ENCODE peak calls at places on chromosomes 3 and 15, in six cellular contexts. G, W, N, L, P and C are unnamed samples.
A peak's percentile ranks its signal among the peaks of the same experiment; 100 is the strongest.

GRCh38 chr15:58407366-58407765 is 24.4 kb upstream of the LIPC start:
- DNase-seq in G (no peak), W (no peak), N (no peak), L (no peak), P (no peak), C (no peak)

GRCh38 chr15:67685008-67685599 is 140.2 kb upstream of the SKOR1 start:
- DNase-seq in G (peak; percentile 47), W (no peak), N (no peak), L (no peak), P (no peak), C (no peak)

GRCh38 chr3:174023445-174023844 is 625.9 kb downstream of the NLGN1 start:
- DNase-seq in G (peak; percentile 7), W (no peak), N (no peak), L (no peak), P (no peak), C (no peak)

GRCh38 chr15:79007066-79007465 is 62.2 kb upstream of the CTSH start:
- DNase-seq in G (peak; percentile 59), W (peak; percentile 46), N (no peak), L (peak; percentile 61), P (no peak), C (no peak)

GRCh38 chr3:59143447-59143846 is 93.6 kb upstream of the CFAP20DC start:
- DNase-seq in G (no peak), W (no peak), N (no peak), L (no peak), P (no peak), C (no peak)

GRCh38 chr3:82354181-82354696 is 592.8 kb upstream of the GBE1 start:
- DNase-seq in G (no peak), W (no peak), N (no peak), L (no peak), P (no peak), C (no peak)

GRCh38 chr3:29950232-29950631 is 656.2 kb upstream of the TGFBR2 start:
- DNase-seq in G (no peak), W (no peak), N (no peak), L (no peak), P (no peak), C (no peak)

GRCh38 chr3:131591394-131591990 is 88.7 kb upstream of the MRPL3 start:
- DNase-seq in G (peak; percentile 36), W (peak; percentile 6), N (no peak), L (no peak), P (peak; percentile 56), C (no peak)

GRCh38 chr3:113531826-113532697 is at the start of gene SIDT1:
- DNase-seq in G (no peak), W (no peak), N (no peak), L (peak; percentile 74), P (peak; percentile 26), C (peak; percentile 64)

GRCh38 chr3:138118863-138119766 is 3.7 kb upstream of the DZIP1L start:
- DNase-seq in G (peak; percentile 78), W (peak; percentile 57), N (peak; percentile 29), L (peak; percentile 72), P (peak; percentile 79), C (no peak)

GRCh38 chr15:41631880-41632279 is 28.3 kb upstream of the MGA start:
- DNase-seq in G (no peak), W (no peak), N (no peak), L (no peak), P (no peak), C (no peak)

GRCh38 chr3:101151286-101151901 is 158.2 kb upstream of the ABI3BP start:
- DNase-seq in G (peak; percentile 40), W (no peak), N (no peak), L (no peak), P (no peak), C (no peak)

GRCh38 chr15:64099379-64099778 is 3.6 kb downstream of the SNX1 start:
- DNase-seq in G (no peak), W (no peak), N (no peak), L (no peak), P (no peak), C (no peak)
- H3K4me3 ChIP-seq in G (no peak overlapping the region), W (no peak overlapping the region), N (no peak overlapping the region), L (no peak overlapping the region), P (no peak overlapping the region), C (no peak overlapping the region)

GRCh38 chr15:84634228-84634837 is 19.8 kb downstream of the WDR73 start:
- DNase-seq in G (peak; percentile 15), W (no peak), N (no peak), L (no peak), P (no peak), C (no peak)

GRCh38 chr15:84643838-84644237 is 10.2 kb downstream of the WDR73 start:
- DNase-seq in G (no peak), W (no peak), N (no peak), L (no peak), P (no peak), C (no peak)

GRCh38 chr15:84633311-84634227 is 20.5 kb downstream of the WDR73 start:
- DNase-seq in G (peak; percentile 64), W (peak; percentile 78), N (no peak), L (peak; percentile 87), P (peak; percentile 54), C (peak; percentile 82)

GRCh38 chr15:84638103-84638502 is 16.0 kb downstream of the WDR73 start:
- DNase-seq in G (peak; percentile 46), W (no peak), N (no peak), L (no peak), P (no peak), C (no peak)
- TF ChIP-seq CTCF in G (no peak), W (peak; percentile 25), N (no peak), L (no peak), P (no peak), C (no peak)

GRCh38 chr15:42705336-42705735 is 31.6 kb downstream of the CDAN1 start:
- DNase-seq in G (no peak), W (no peak), N (no peak), L (no peak), P (no peak), C (no peak)

GRCh38 chr15:42707873-42708544 is 28.9 kb downstream of the CDAN1 start:
- DNase-seq in G (no peak), W (no peak), N (no peak), L (no peak), P (no peak), C (no peak)

GRCh38 chr15:42707068-42707467 is 29.9 kb downstream of the CDAN1 start:
- DNase-seq in G (peak; percentile 72), W (no peak), N (no peak), L (no peak), P (no peak), C (no peak)

GRCh38 chr15:42704492-42704926 is 32.4 kb downstream of the CDAN1 start:
- DNase-seq in G (peak; percentile 78), W (no peak), N (peak; percentile 23), L (no peak), P (peak; percentile 53), C (peak; percentile 21)
- H3K4me3 ChIP-seq in G (no peak overlapping the region), W (no peak overlapping the region), N (no peak overlapping the region), L (no peak overlapping the region), P (no peak overlapping the region), C (no peak overlapping the region)

GRCh38 chr3:86837871-86838270 is 153.1 kb downstream of the VGLL3 start:
- DNase-seq in G (no peak), W (no peak), N (no peak), L (no peak), P (no peak), C (no peak)

GRCh38 chr3:86840814-86841213 is 150.1 kb downstream of the VGLL3 start:
- DNase-seq in G (no peak), W (no peak), N (no peak), L (no peak), P (no peak), C (no peak)

GRCh38 chr3:86838927-86839326 is 152.0 kb downstream of the VGLL3 start:
- DNase-seq in G (no peak), W (no peak), N (no peak), L (no peak), P (no peak), C (no peak)
- TF ChIP-seq CTCF in G (no peak), W (no peak), N (no peak), L (no peak), P (no peak), C (no peak)

DNA sequence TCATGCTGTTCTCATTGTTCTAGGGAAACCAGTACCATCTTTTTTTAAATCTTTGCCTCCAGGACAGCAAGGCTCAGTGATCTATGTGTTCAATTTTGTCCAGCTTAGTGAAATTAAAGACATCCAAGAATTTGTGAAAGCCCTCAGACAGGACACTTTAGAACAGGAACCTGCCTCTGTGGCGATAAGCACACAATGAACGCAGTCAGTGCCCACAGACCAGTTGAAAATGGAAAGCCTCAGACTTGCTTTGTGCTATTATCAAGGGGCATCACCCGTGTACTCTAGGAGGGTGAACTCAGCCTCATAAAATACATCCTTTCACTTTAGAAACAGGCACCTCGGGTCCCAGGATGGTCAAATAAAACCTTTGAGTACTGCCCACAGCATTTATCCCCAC is 20.1 kb downstream of the EID1 start:
- DNase-seq in G (no peak), W (no peak), N (no peak), L (no peak), P (no peak), C (no peak)
- H3K4me3 ChIP-seq in G (no peak overlapping the region), W (no peak overlapping the region), N (no peak overlapping the region), L (no peak overlapping the region), P (no peak overlapping the region), C (no peak overlapping the region)